ENCODE peak calls at places on chromosomes 16 and 17, in eight cellular contexts. One of them, this sample, is unnamed.
A peak's percentile ranks its signal among the peaks of the same experiment; 100 is the strongest.

GRCh38 chr17:49110504-49110903 is 22.1 kb upstream of the B4GALNT2 start:
- DNase-seq in sigmoid colon: no peak
- DNase-seq in esophagus squamous epithelium: no peak
- DNase-seq in A549: no peak
- DNase-seq in body of pancreas: no peak
- DNase-seq in ovary: no peak
- DNase-seq in breast epithelium: no peak
- DNase-seq in upper lobe of left lung: no peak
- DNase-seq in this sample: no peak

GRCh38 chr17:44769230-44769629 is 10.4 kb downstream of the ADAM11 start:
- DNase-seq in sigmoid colon: no peak
- DNase-seq in esophagus squamous epithelium: no peak
- DNase-seq in A549: no peak
- DNase-seq in body of pancreas: no peak
- DNase-seq in ovary: no peak
- DNase-seq in breast epithelium: no peak
- DNase-seq in upper lobe of left lung: peak; percentile 25
- DNase-seq in this sample: no peak

GRCh38 chr17:72193395-72194106 is 72.7 kb downstream of the SOX9 start:
- DNase-seq in sigmoid colon: no peak
- DNase-seq in esophagus squamous epithelium: no peak
- DNase-seq in A549: no peak
- DNase-seq in body of pancreas: no peak
- DNase-seq in ovary: no peak
- DNase-seq in breast epithelium: no peak
- DNase-seq in upper lobe of left lung: peak; percentile 7
- DNase-seq in this sample: no peak

GRCh38 chr16:46859719-46860152 is 24.4 kb upstream of the GPT2 start:
- DNase-seq in sigmoid colon: no peak
- DNase-seq in esophagus squamous epithelium: no peak
- DNase-seq in A549: peak; percentile 80
- DNase-seq in body of pancreas: no peak
- DNase-seq in ovary: no peak
- DNase-seq in breast epithelium: no peak
- DNase-seq in upper lobe of left lung: no peak
- DNase-seq in this sample: no peak

GRCh38 chr16:50280932-50281331 is 14.6 kb downstream of the ADCY7 start:
- DNase-seq in sigmoid colon: no peak
- DNase-seq in esophagus squamous epithelium: no peak
- DNase-seq in A549: no peak
- DNase-seq in body of pancreas: no peak
- DNase-seq in ovary: no peak
- DNase-seq in breast epithelium: no peak
- DNase-seq in upper lobe of left lung: no peak
- DNase-seq in this sample: no peak

GRCh38 chr16:67803894-67804293 is 2.5 kb downstream of the RANBP10 start:
- DNase-seq in sigmoid colon: no peak
- DNase-seq in esophagus squamous epithelium: no peak
- DNase-seq in A549: no peak
- DNase-seq in body of pancreas: no peak
- DNase-seq in ovary: no peak
- DNase-seq in breast epithelium: no peak
- DNase-seq in upper lobe of left lung: no peak
- DNase-seq in this sample: no peak

GRCh38 chr17:7101531-7101930 is 13.1 kb downstream of the ASGR2 start:
- DNase-seq in sigmoid colon: no peak
- DNase-seq in esophagus squamous epithelium: no peak
- DNase-seq in A549: no peak
- DNase-seq in body of pancreas: no peak
- DNase-seq in ovary: no peak
- DNase-seq in breast epithelium: no peak
- DNase-seq in upper lobe of left lung: peak; percentile 29
- DNase-seq in this sample: no peak

GRCh38 chr16:85192736-85193493 is 80.6 kb upstream of the CIBAR2 start:
- DNase-seq in sigmoid colon: no peak
- DNase-seq in esophagus squamous epithelium: no peak
- DNase-seq in A549: no peak
- DNase-seq in body of pancreas: no peak
- DNase-seq in ovary: no peak
- DNase-seq in breast epithelium: no peak
- DNase-seq in upper lobe of left lung: no peak
- DNase-seq in this sample: no peak

GRCh38 chr17:76369804-76370203 is 14.6 kb upstream of the SPHK1 start:
- DNase-seq in sigmoid colon: no peak
- DNase-seq in esophagus squamous epithelium: no peak
- DNase-seq in A549: no peak
- DNase-seq in body of pancreas: no peak
- DNase-seq in ovary: no peak
- DNase-seq in breast epithelium: no peak
- DNase-seq in upper lobe of left lung: no peak
- DNase-seq in this sample: no peak

GRCh38 chr17:46812624-46813318 is 5.7 kb downstream of the WNT3 start:
- DNase-seq in sigmoid colon: no peak
- DNase-seq in esophagus squamous epithelium: no peak
- DNase-seq in A549: no peak
- DNase-seq in body of pancreas: no peak
- DNase-seq in ovary: no peak
- DNase-seq in breast epithelium: no peak
- DNase-seq in upper lobe of left lung: no peak
- DNase-seq in this sample: no peak

GRCh38 chr16:30805370-30806169 is 18.6 kb upstream of the ZNF629 start:
- DNase-seq in sigmoid colon: peak; percentile 95
- DNase-seq in esophagus squamous epithelium: no peak
- DNase-seq in A549: peak; percentile 89
- DNase-seq in body of pancreas: peak; percentile 90
- DNase-seq in ovary: peak; percentile 90
- DNase-seq in breast epithelium: peak; percentile 83
- DNase-seq in upper lobe of left lung: peak; percentile 95
- DNase-seq in this sample: peak; percentile 95

GRCh38 chr17:21549107-21549687 is 143.1 kb upstream of the KCNJ18 start:
- DNase-seq in sigmoid colon: no peak
- DNase-seq in esophagus squamous epithelium: no peak
- DNase-seq in A549: no peak
- DNase-seq in body of pancreas: no peak
- DNase-seq in ovary: no peak
- DNase-seq in breast epithelium: no peak
- DNase-seq in upper lobe of left lung: no peak
- DNase-seq in this sample: no peak

GRCh38 chr16:51157698-51158097 is 6.6 kb upstream of the SALL1 start:
- DNase-seq in sigmoid colon: no peak
- DNase-seq in esophagus squamous epithelium: no peak
- DNase-seq in A549: no peak
- DNase-seq in body of pancreas: no peak
- DNase-seq in ovary: no peak
- DNase-seq in breast epithelium: no peak
- DNase-seq in upper lobe of left lung: no peak
- DNase-seq in this sample: no peak

GRCh38 chr17:27499451-27500265 is 43.4 kb downstream of the KSR1 start:
- DNase-seq in sigmoid colon: no peak
- DNase-seq in esophagus squamous epithelium: no peak
- DNase-seq in A549: no peak
- DNase-seq in body of pancreas: peak; percentile 68
- DNase-seq in ovary: no peak
- DNase-seq in breast epithelium: no peak
- DNase-seq in upper lobe of left lung: no peak
- DNase-seq in this sample: no peak

GRCh38 chr16:2468142-2468724 is 2.9 kb upstream of the NTN3 start:
- DNase-seq in sigmoid colon: no peak
- DNase-seq in esophagus squamous epithelium: no peak
- DNase-seq in A549: peak; percentile 23
- DNase-seq in body of pancreas: no peak
- DNase-seq in ovary: no peak
- DNase-seq in breast epithelium: no peak
- DNase-seq in upper lobe of left lung: peak; percentile 87
- DNase-seq in this sample: no peak

GRCh38 chr17:15943971-15944719 is 785 bp upstream of the ADORA2B start:
- DNase-seq in sigmoid colon: peak; percentile 68
- DNase-seq in esophagus squamous epithelium: no peak
- DNase-seq in A549: no peak
- DNase-seq in body of pancreas: no peak
- DNase-seq in ovary: no peak
- DNase-seq in breast epithelium: no peak
- DNase-seq in upper lobe of left lung: no peak
- DNase-seq in this sample: no peak

GRCh38 chr17:15941781-15942180 is 3.1 kb upstream of the ADORA2B start:
- DNase-seq in sigmoid colon: peak; percentile 21
- DNase-seq in esophagus squamous epithelium: no peak
- DNase-seq in A549: no peak
- DNase-seq in body of pancreas: no peak
- DNase-seq in ovary: no peak
- DNase-seq in breast epithelium: no peak
- DNase-seq in upper lobe of left lung: no peak
- DNase-seq in this sample: no peak

GRCh38 chr17:15945493-15946209 is 721 bp downstream of the ADORA2B start:
- DNase-seq in sigmoid colon: peak; percentile 71
- DNase-seq in esophagus squamous epithelium: no peak
- DNase-seq in A549: peak; percentile 51
- DNase-seq in body of pancreas: peak; percentile 26
- DNase-seq in ovary: no peak
- DNase-seq in breast epithelium: no peak
- DNase-seq in upper lobe of left lung: peak; percentile 88
- DNase-seq in this sample: no peak

GRCh38 chr17:15944720-15945492 is at the start of gene ADORA2B:
- DNase-seq in sigmoid colon: peak; percentile 78
- DNase-seq in esophagus squamous epithelium: no peak
- DNase-seq in A549: peak; percentile 91
- DNase-seq in body of pancreas: peak; percentile 65
- DNase-seq in ovary: peak; percentile 22
- DNase-seq in breast epithelium: no peak
- DNase-seq in upper lobe of left lung: peak; percentile 95
- DNase-seq in this sample: no peak

GRCh38 chr17:15942207-15942833 is 2.6 kb upstream of the ADORA2B start:
- DNase-seq in sigmoid colon: peak; percentile 63
- DNase-seq in esophagus squamous epithelium: no peak
- DNase-seq in A549: no peak
- DNase-seq in body of pancreas: no peak
- DNase-seq in ovary: no peak
- DNase-seq in breast epithelium: no peak
- DNase-seq in upper lobe of left lung: peak; percentile 19
- DNase-seq in this sample: no peak
- H3K27ac ChIP-seq in sigmoid colon: no peak overlapping the region
- H3K27ac ChIP-seq in esophagus squamous epithelium: no peak overlapping the region
- H3K27ac ChIP-seq in A549: no peak overlapping the region
- H3K27ac ChIP-seq in body of pancreas: no peak overlapping the region
- H3K27ac ChIP-seq in ovary: no peak overlapping the region
- H3K27ac ChIP-seq in breast epithelium: no peak overlapping the region
- H3K27ac ChIP-seq in upper lobe of left lung: no peak overlapping the region
- H3K27ac ChIP-seq in this sample: no peak overlapping the region

DNA sequence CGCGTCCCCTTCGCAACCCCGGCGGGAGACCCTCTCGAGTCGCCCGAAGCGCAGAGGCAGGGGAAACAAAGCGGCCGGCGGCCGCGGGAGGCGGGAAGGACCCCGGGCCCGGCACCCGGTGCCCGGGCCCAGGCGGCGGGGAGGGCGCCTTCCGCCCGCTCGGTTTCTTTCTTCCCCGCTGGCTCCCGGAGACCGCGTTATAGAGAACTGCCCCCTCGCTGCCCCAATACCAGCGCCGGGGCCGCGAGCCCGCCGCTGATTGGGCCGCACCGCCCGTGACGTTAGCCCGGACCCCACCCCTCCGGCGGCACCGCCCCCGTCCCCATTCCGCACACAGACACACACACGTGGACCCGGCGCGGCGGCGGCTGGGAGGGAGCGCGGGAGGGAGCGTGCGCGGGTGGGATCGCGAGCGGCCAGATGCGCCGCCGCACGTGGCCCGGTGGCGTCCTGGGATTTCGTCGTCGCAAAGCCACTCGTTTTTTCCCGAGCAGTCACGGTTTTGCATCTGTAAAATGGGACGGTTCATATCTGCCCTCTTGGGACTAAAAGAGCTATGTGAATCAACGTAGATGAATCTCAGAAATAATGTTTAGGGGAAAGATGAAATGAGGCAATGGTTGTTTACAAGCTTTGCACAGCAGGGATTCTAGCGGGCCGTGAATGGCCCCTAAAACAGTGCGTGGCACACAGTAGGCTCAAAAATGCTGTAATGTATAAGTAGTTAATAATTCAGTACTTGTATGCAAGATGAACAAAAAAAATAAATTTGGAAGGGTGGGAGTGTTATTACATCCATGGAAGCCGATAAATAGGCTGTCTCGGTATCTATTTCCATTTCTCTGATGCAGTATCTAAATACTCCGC is at the start of gene EPOP:
- DNase-seq in sigmoid colon: peak; percentile 91
- DNase-seq in esophagus squamous epithelium: peak; percentile 35
- DNase-seq in A549: peak; percentile 90
- DNase-seq in body of pancreas: peak; percentile 87
- DNase-seq in ovary: peak; percentile 64
- DNase-seq in breast epithelium: peak; percentile 85
- DNase-seq in upper lobe of left lung: peak; percentile 98
- DNase-seq in this sample: peak; percentile 97
- TF ChIP-seq POLR2A in sigmoid colon: no peak
- TF ChIP-seq POLR2A in esophagus squamous epithelium: peak; percentile 73
- TF ChIP-seq POLR2A in A549: peak; percentile 80
- TF ChIP-seq POLR2A in body of pancreas: peak; percentile 75
- TF ChIP-seq POLR2A in ovary: no peak
- TF ChIP-seq POLR2A in breast epithelium: no peak
- TF ChIP-seq POLR2A in upper lobe of left lung: peak; percentile 61
- TF ChIP-seq POLR2A in this sample: peak; percentile 8

DNA sequence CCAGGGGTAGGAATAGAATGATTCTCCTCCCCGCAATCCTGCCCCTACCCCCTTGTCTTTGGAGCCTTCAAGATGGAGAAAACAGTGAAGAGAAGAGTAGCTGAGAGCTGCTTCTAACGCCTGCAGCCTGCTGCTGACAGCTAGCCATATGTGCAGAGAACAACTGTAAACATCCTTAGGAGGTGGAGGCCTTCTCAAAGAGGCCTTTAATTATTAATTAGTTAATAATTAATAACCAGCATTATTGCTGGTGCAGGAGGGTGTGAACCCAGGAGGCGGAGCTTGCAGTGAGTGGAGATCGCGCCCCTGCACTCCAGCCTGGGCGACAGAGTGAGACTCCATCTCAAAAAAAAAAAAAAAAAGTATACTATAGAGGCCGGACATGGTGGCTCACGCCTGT is 8.5 kb downstream of the BFAR start:
- DNase-seq in sigmoid colon: no peak
- DNase-seq in esophagus squamous epithelium: no peak
- DNase-seq in A549: no peak
- DNase-seq in body of pancreas: no peak
- DNase-seq in ovary: no peak
- DNase-seq in breast epithelium: no peak
- DNase-seq in upper lobe of left lung: no peak
- DNase-seq in this sample: no peak
- H3K27ac ChIP-seq in sigmoid colon: no peak overlapping the region
- H3K27ac ChIP-seq in esophagus squamous epithelium: no peak overlapping the region
- H3K27ac ChIP-seq in A549: no peak overlapping the region
- H3K27ac ChIP-seq in body of pancreas: no peak overlapping the region
- H3K27ac ChIP-seq in ovary: no peak overlapping the region
- H3K27ac ChIP-seq in breast epithelium: no peak overlapping the region
- H3K27ac ChIP-seq in upper lobe of left lung: no peak overlapping the region
- H3K27ac ChIP-seq in this sample: no peak overlapping the region

DNA sequence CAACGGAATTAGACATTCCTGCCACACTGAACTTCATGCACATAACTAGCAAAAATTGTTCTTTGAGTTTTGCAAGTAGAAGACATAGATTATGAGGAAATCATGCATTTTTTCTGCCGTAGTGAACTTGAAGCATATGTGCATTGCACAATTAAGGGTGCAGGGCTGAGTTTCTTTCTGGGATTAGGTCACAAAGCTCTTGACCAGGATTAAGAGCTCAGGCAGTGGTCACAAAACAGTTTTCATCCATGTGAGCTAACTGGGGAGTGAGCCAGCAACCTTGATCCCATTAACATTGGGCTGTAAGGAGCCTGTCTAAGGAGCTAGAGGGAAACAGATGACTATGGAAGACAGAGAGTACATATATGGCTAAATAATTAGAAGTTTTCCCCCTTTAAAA is 143.7 kb downstream of the PMP22 start:
- DNase-seq in sigmoid colon: no peak
- DNase-seq in esophagus squamous epithelium: no peak
- DNase-seq in A549: no peak
- DNase-seq in body of pancreas: no peak
- DNase-seq in ovary: no peak
- DNase-seq in breast epithelium: no peak
- DNase-seq in upper lobe of left lung: no peak
- DNase-seq in this sample: no peak
- TF ChIP-seq POLR2A in sigmoid colon: no peak
- TF ChIP-seq POLR2A in esophagus squamous epithelium: no peak
- TF ChIP-seq POLR2A in A549: no peak
- TF ChIP-seq POLR2A in body of pancreas: no peak
- TF ChIP-seq POLR2A in ovary: no peak
- TF ChIP-seq POLR2A in breast epithelium: no peak
- TF ChIP-seq POLR2A in upper lobe of left lung: no peak
- TF ChIP-seq POLR2A in this sample: no peak